ENCODE peak calls at places on chromosomes 7 and 10, in six cellular contexts. One of them, this sample, is unnamed.
A peak's percentile ranks its signal among the peaks of the same experiment; 100 is the strongest.

GRCh38 chr10:49177391-49178355 is 10.5 kb downstream of the TMEM273 start:
- DNase-seq in sigmoid colon: no peak
- DNase-seq in fibroblast of lung: peak; percentile 88
- DNase-seq in left lung: peak; percentile 73
- DNase-seq in GM23338: no peak
- DNase-seq in vagina: peak; percentile 82
- DNase-seq in this sample: no peak

GRCh38 chr7:23712368-23713284 is 2.6 kb downstream of the STK31 start:
- DNase-seq in sigmoid colon: no peak
- DNase-seq in fibroblast of lung: peak; percentile 57
- DNase-seq in left lung: no peak
- DNase-seq in GM23338: peak; percentile 76
- DNase-seq in vagina: no peak
- DNase-seq in this sample: no peak

GRCh38 chr10:119320981-119321380 is 113.6 kb downstream of the GRK5 start:
- DNase-seq in sigmoid colon: no peak
- DNase-seq in fibroblast of lung: peak; percentile 18
- DNase-seq in left lung: no peak
- DNase-seq in GM23338: no peak
- DNase-seq in vagina: no peak
- DNase-seq in this sample: no peak

GRCh38 chr10:51244308-51244707 is 170.0 kb downstream of the PRKG1 start:
- DNase-seq in sigmoid colon: no peak
- DNase-seq in fibroblast of lung: peak; percentile 31
- DNase-seq in left lung: no peak
- DNase-seq in GM23338: peak; percentile 62
- DNase-seq in vagina: no peak
- DNase-seq in this sample: no peak

GRCh38 chr10:7563368-7563767 is 103.4 kb downstream of the ITIH5 start:
- DNase-seq in sigmoid colon: peak; percentile 81
- DNase-seq in fibroblast of lung: peak; percentile 29
- DNase-seq in left lung: no peak
- DNase-seq in GM23338: no peak
- DNase-seq in vagina: no peak
- DNase-seq in this sample: peak; percentile 89

GRCh38 chr7:157757211-157757610 is 420.4 kb downstream of the DNAJB6 start:
- DNase-seq in sigmoid colon: no peak
- DNase-seq in fibroblast of lung: no peak
- DNase-seq in left lung: no peak
- DNase-seq in GM23338: no peak
- DNase-seq in vagina: no peak
- DNase-seq in this sample: peak; percentile 66

GRCh38 chr10:21587391-21587790 is 53.4 kb downstream of the MLLT10 start:
- DNase-seq in sigmoid colon: no peak
- DNase-seq in fibroblast of lung: no peak
- DNase-seq in left lung: no peak
- DNase-seq in GM23338: no peak
- DNase-seq in vagina: no peak
- DNase-seq in this sample: no peak

GRCh38 chr7:22332481-22332880 is 24.5 kb downstream of the RAPGEF5 start:
- DNase-seq in sigmoid colon: no peak
- DNase-seq in fibroblast of lung: no peak
- DNase-seq in left lung: no peak
- DNase-seq in GM23338: no peak
- DNase-seq in vagina: no peak
- DNase-seq in this sample: no peak

GRCh38 chr7:137898839-137899681 is 52.3 kb upstream of the DGKI start:
- DNase-seq in sigmoid colon: peak; percentile 88
- DNase-seq in fibroblast of lung: peak; percentile 58
- DNase-seq in left lung: peak; percentile 91
- DNase-seq in GM23338: peak; percentile 93
- DNase-seq in vagina: no peak
- DNase-seq in this sample: peak; percentile 90

GRCh38 chr10:85527610-85528317 is 838.8 kb downstream of the GRID1 start:
- DNase-seq in sigmoid colon: no peak
- DNase-seq in fibroblast of lung: peak; percentile 7
- DNase-seq in left lung: no peak
- DNase-seq in GM23338: no peak
- DNase-seq in vagina: no peak
- DNase-seq in this sample: no peak

GRCh38 chr10:23399701-23400144 is 39.2 kb upstream of the OTUD1 start:
- DNase-seq in sigmoid colon: no peak
- DNase-seq in fibroblast of lung: peak; percentile 85
- DNase-seq in left lung: no peak
- DNase-seq in GM23338: no peak
- DNase-seq in vagina: no peak
- DNase-seq in this sample: no peak

GRCh38 chr7:43727003-43727402 is 2.3 kb downstream of the COA1 start:
- DNase-seq in sigmoid colon: no peak
- DNase-seq in fibroblast of lung: no peak
- DNase-seq in left lung: no peak
- DNase-seq in GM23338: no peak
- DNase-seq in vagina: no peak
- DNase-seq in this sample: no peak

GRCh38 chr7:13293264-13294002 is 606.0 kb downstream of the ARL4A start:
- DNase-seq in sigmoid colon: no peak
- DNase-seq in fibroblast of lung: peak; percentile 52
- DNase-seq in left lung: no peak
- DNase-seq in GM23338: no peak
- DNase-seq in vagina: no peak
- DNase-seq in this sample: no peak

GRCh38 chr10:112754001-112754411 is 196.0 kb upstream of the TCF7L2 start:
- DNase-seq in sigmoid colon: no peak
- DNase-seq in fibroblast of lung: peak; percentile 23
- DNase-seq in left lung: no peak
- DNase-seq in GM23338: no peak
- DNase-seq in vagina: no peak
- DNase-seq in this sample: no peak

DNA sequence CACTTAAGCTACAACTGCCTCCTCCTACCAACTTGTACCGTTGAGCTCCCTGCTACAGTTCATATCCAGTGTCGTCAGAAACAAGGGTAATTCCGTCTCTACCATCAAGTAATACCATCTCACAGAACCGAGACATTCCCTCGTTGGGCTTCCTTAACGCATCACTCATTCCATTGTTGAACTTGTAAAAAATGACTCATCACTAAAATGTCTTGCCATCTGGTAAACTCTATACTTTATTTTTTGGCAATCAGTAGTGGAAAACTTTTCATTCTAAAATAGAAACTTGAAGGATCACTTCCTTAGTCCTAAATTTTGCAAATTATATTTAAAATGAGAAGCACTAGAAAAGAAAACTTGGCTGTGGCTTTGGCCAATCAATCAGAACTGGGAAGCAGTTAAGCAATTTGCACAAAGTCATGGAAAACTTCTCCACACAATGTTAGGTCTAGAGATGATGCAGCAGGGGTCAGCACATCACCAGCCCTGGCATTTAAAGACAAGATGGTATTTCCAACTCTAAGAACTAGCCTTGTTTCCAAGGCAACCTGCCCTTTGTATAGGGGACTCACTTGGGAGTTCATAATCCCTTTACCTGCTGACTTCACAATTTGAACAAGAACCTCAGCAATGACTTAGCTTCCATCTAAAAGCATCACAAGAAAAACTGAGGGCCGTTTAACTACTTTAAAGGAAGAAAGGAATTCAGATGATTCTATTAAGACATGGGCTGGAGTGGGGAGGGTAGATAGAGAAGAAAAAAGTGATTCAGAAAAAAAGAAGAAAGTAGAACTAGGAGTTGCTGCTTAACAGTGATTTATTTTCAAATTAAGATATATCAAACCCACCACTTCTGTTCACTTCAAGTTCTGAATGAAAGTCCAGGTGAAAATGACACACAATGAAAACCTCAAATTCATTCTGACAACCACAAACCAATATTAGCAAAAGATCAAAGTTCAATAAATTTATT is 288.1 kb downstream of the PARD3 start:
- DNase-seq in sigmoid colon: no peak
- DNase-seq in fibroblast of lung: peak; percentile 99
- DNase-seq in left lung: no peak
- DNase-seq in GM23338: peak; percentile 79
- DNase-seq in vagina: no peak
- DNase-seq in this sample: no peak
- TF ChIP-seq CTCF in sigmoid colon: no peak
- TF ChIP-seq CTCF in fibroblast of lung: peak; percentile 31
- TF ChIP-seq CTCF in left lung: no peak
- TF ChIP-seq CTCF in GM23338: peak; percentile 41
- TF ChIP-seq CTCF in vagina: no peak
- TF ChIP-seq CTCF in this sample: peak; percentile 28

DNA sequence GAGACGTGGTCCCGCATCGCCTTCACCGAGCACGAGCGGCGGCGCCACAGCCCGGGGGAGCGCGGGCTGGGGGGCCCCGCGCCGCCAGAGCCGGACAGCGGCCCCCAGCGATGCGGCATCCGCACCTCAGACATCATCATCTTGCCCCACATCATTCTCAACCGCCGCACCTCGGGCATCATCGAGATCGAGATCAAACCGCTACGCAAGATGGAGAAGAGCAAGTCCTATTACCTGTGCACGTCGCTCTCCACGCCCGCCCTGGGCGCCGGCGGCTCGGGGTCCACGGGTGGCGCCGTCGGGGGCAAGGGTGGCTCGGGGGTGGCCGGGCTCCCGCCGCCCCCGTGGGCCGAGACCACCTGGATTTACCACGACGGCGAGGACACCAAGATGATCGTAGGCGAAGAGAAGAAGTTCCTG is 733 bp downstream of the CNNM2 start:
- DNase-seq in sigmoid colon: no peak
- DNase-seq in fibroblast of lung: no peak
- DNase-seq in left lung: peak; percentile 82
- DNase-seq in GM23338: peak; percentile 45
- DNase-seq in vagina: no peak
- DNase-seq in this sample: no peak
- H3K4me1 ChIP-seq in sigmoid colon: peaks cover 46% of the 10 kb centered on the region
- H3K4me1 ChIP-seq in fibroblast of lung: peaks cover 3% of the 10 kb centered on the region
- H3K4me1 ChIP-seq in left lung: peaks cover 30% of the 10 kb centered on the region
- H3K4me1 ChIP-seq in GM23338: peaks cover 23% of the 10 kb centered on the region
- H3K4me1 ChIP-seq in vagina: peaks cover 48% of the 10 kb centered on the region
- H3K4me1 ChIP-seq in this sample: peaks cover 14% of the 10 kb centered on the region

GRCh38 chr10:70130878-70131559 is 1.6 kb downstream of the AIFM2 start:
- DNase-seq in sigmoid colon: peak; percentile 74
- DNase-seq in fibroblast of lung: peak; percentile 19
- DNase-seq in left lung: no peak
- DNase-seq in GM23338: no peak
- DNase-seq in vagina: no peak
- DNase-seq in this sample: no peak

GRCh38 chr10:70131560-70131937 is 1.1 kb downstream of the AIFM2 start:
- DNase-seq in sigmoid colon: peak; percentile 40
- DNase-seq in fibroblast of lung: no peak
- DNase-seq in left lung: no peak
- DNase-seq in GM23338: no peak
- DNase-seq in vagina: no peak
- DNase-seq in this sample: no peak

GRCh38 chr10:70135046-70135445 is 2.4 kb upstream of the AIFM2 start:
- DNase-seq in sigmoid colon: peak; percentile 42
- DNase-seq in fibroblast of lung: no peak
- DNase-seq in left lung: no peak
- DNase-seq in GM23338: no peak
- DNase-seq in vagina: no peak
- DNase-seq in this sample: no peak

GRCh38 chr10:70135684-70136083 is 3.1 kb upstream of the AIFM2 start:
- DNase-seq in sigmoid colon: peak; percentile 48
- DNase-seq in fibroblast of lung: no peak
- DNase-seq in left lung: no peak
- DNase-seq in GM23338: no peak
- DNase-seq in vagina: no peak
- DNase-seq in this sample: no peak

GRCh38 chr10:70132098-70133029 is at the start of gene AIFM2:
- DNase-seq in sigmoid colon: peak; percentile 93
- DNase-seq in fibroblast of lung: peak; percentile 71
- DNase-seq in left lung: peak; percentile 94
- DNase-seq in GM23338: peak; percentile 91
- DNase-seq in vagina: no peak
- DNase-seq in this sample: peak; percentile 94
- H3K4me3 ChIP-seq in sigmoid colon: peak within 1 kb of the TSS; percentile 48
- H3K4me3 ChIP-seq in fibroblast of lung: peak within 1 kb of the TSS; percentile 40
- H3K4me3 ChIP-seq in left lung: peak within 1 kb of the TSS; percentile 67
- H3K4me3 ChIP-seq in GM23338: peak within 1 kb of the TSS; percentile 61
- H3K4me3 ChIP-seq in vagina: peak within 1 kb of the TSS; percentile 54
- H3K4me3 ChIP-seq in this sample: peak within 1 kb of the TSS; percentile 66

GRCh38 chr7:122203814-122204213 is 59.8 kb upstream of the AASS start:
- DNase-seq in sigmoid colon: no peak
- DNase-seq in fibroblast of lung: no peak
- DNase-seq in left lung: no peak
- DNase-seq in GM23338: no peak
- DNase-seq in vagina: no peak
- DNase-seq in this sample: no peak

GRCh38 chr7:122200888-122201287 is 56.8 kb upstream of the AASS start:
- DNase-seq in sigmoid colon: no peak
- DNase-seq in fibroblast of lung: no peak
- DNase-seq in left lung: no peak
- DNase-seq in GM23338: peak; percentile 9
- DNase-seq in vagina: no peak
- DNase-seq in this sample: no peak

GRCh38 chr7:122199171-122199570 is 55.1 kb upstream of the AASS start:
- DNase-seq in sigmoid colon: no peak
- DNase-seq in fibroblast of lung: peak; percentile 27
- DNase-seq in left lung: no peak
- DNase-seq in GM23338: no peak
- DNase-seq in vagina: no peak
- DNase-seq in this sample: no peak

DNA sequence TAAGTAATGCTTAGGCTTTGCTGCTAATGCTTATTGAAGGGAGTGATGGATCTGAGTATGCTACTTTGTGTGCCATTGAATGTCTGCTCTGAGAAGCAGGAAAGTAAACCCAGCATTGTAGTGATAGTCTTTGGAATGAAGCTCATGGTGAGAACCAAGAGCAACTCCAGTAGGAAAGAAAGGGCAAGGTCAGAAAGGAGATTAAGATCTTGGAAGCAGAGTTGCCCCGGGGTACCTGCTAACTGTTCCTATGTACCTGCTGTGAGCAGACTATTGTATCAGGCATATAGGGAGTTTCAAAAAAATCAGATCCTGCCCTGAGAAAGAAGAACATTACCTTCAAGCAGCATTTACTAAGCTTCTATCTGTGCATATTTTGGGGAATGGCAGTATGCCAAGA is 54.5 kb upstream of the AASS start:
- DNase-seq in sigmoid colon: no peak
- DNase-seq in fibroblast of lung: no peak
- DNase-seq in left lung: no peak
- DNase-seq in GM23338: no peak
- DNase-seq in vagina: no peak
- DNase-seq in this sample: no peak
- TF ChIP-seq CTCF in sigmoid colon: no peak
- TF ChIP-seq CTCF in fibroblast of lung: no peak
- TF ChIP-seq CTCF in left lung: no peak
- TF ChIP-seq CTCF in GM23338: no peak
- TF ChIP-seq CTCF in vagina: no peak
- TF ChIP-seq CTCF in this sample: no peak